ENCODE peak calls at places on chromosomes 3 and 15, in ten cellular contexts. X, O, Q, W, N, I, F, Y, P and E are unnamed samples.

GRCh38 chr3:89000886-89001285 is 106.5 kb upstream of the EPHA3 start:
- DNase-seq in X (no peak), O (no peak), Q (no peak), W (no peak), N (no peak), I (no peak), F (no peak), Y (no peak), P (peak; percentile 59), E (no peak)

GRCh38 chr3:25971736-25972135 is 181.8 kb downstream of the OXSM start:
- DNase-seq in X (no peak), O (no peak), Q (no peak), W (no peak), N (no peak), I (no peak), F (no peak), Y (no peak), P (no peak), E (no peak)

GRCh38 chr15:62799919-62800318 is 242.6 kb upstream of the TPM1 start:
- DNase-seq in X (no peak), O (peak; percentile 34), Q (no peak), W (peak; percentile 64), N (peak; percentile 50), I (peak; percentile 44), F (no peak), Y (no peak), P (no peak), E (no peak)

GRCh38 chr3:82671466-82671865 is 910.0 kb upstream of the GBE1 start:
- DNase-seq in X (no peak), O (no peak), Q (no peak), W (no peak), N (no peak), I (no peak), F (no peak), Y (no peak), P (no peak), E (no peak)

GRCh38 chr3:135887220-135887619 is 78.3 kb upstream of the PPP2R3A start:
- DNase-seq in X (no peak), O (no peak), Q (no peak), W (no peak), N (no peak), I (no peak), F (no peak), Y (no peak), P (no peak), E (no peak)

GRCh38 chr3:46097691-46098241 is 70.5 kb upstream of the XCR1 start:
- DNase-seq in X (no peak), O (no peak), Q (no peak), W (no peak), N (no peak), I (no peak), F (peak; percentile 71), Y (no peak), P (peak; percentile 55), E (no peak)

GRCh38 chr3:48429416-48430358 is at the start of gene PLXNB1:
- DNase-seq in X (peak; percentile 93), O (peak; percentile 81), Q (peak; percentile 28), W (peak; percentile 45), N (peak; percentile 41), I (peak; percentile 58), F (peak; percentile 85), Y (peak; percentile 87), P (peak; percentile 70), E (peak; percentile 68)

GRCh38 chr15:78341057-78341763 is 1.1 kb downstream of the CRABP1 start:
- DNase-seq in X (no peak), O (no peak), Q (no peak), W (no peak), N (no peak), I (no peak), F (no peak), Y (peak; percentile 22), P (peak; percentile 8), E (no peak)

GRCh38 chr3:49785565-49786356 is 581 bp downstream of the IP6K1 start:
- DNase-seq in X (peak; percentile 35), O (peak; percentile 39), Q (peak; percentile 62), W (no peak), N (no peak), I (no peak), F (no peak), Y (peak; percentile 49), P (peak; percentile 70), E (no peak)

GRCh38 chr3:133124511-133124910 is 86.3 kb downstream of the TMEM108 start:
- DNase-seq in X (no peak), O (peak; percentile 64), Q (no peak), W (peak; percentile 15), N (peak; percentile 29), I (peak; percentile 25), F (no peak), Y (no peak), P (no peak), E (no peak)

GRCh38 chr15:72907733-72908132 is 124.2 kb upstream of the ADPGK start:
- DNase-seq in X (no peak), O (no peak), Q (no peak), W (peak; percentile 19), N (peak; percentile 55), I (peak; percentile 18), F (no peak), Y (no peak), P (no peak), E (no peak)

GRCh38 chr3:124174463-124174862 is 182.5 kb upstream of the ROPN1 start:
- DNase-seq in X (no peak), O (no peak), Q (no peak), W (no peak), N (peak; percentile 12), I (no peak), F (no peak), Y (no peak), P (no peak), E (no peak)

GRCh38 chr3:123068227-123069020 is 1.6 kb downstream of the PDIA5 start:
- DNase-seq in X (peak; percentile 31), O (peak; percentile 49), Q (no peak), W (no peak), N (no peak), I (no peak), F (no peak), Y (no peak), P (no peak), E (no peak)

GRCh38 chr3:177162742-177163141 is 34.5 kb downstream of the TBL1XR1 start:
- DNase-seq in X (no peak), O (no peak), Q (no peak), W (no peak), N (no peak), I (no peak), F (no peak), Y (no peak), P (no peak), E (no peak)

GRCh38 chr3:58464875-58465274 is 27.0 kb upstream of the KCTD6 start:
- DNase-seq in X (no peak), O (no peak), Q (no peak), W (no peak), N (no peak), I (no peak), F (no peak), Y (no peak), P (no peak), E (no peak)

GRCh38 chr15:35737521-35737920 is 191.6 kb upstream of the DPH6 start:
- DNase-seq in X (no peak), O (no peak), Q (no peak), W (no peak), N (no peak), I (no peak), F (no peak), Y (no peak), P (no peak), E (no peak)

GRCh38 chr3:17442332-17443049 is 299.9 kb downstream of the TBC1D5 start:
- DNase-seq in X (no peak), O (no peak), Q (no peak), W (no peak), N (no peak), I (no peak), F (no peak), Y (no peak), P (no peak), E (no peak)

GRCh38 chr3:120450914-120451669 is at the start of gene FSTL1:
- DNase-seq in X (no peak), O (no peak), Q (peak; percentile 67), W (peak; percentile 76), N (peak; percentile 77), I (peak; percentile 74), F (peak; percentile 74), Y (peak; percentile 59), P (peak; percentile 81), E (no peak)

GRCh38 chr15:74159773-74160172 is 13.7 kb upstream of the ISLR start:
- DNase-seq in X (no peak), O (no peak), Q (no peak), W (no peak), N (no peak), I (no peak), F (no peak), Y (no peak), P (no peak), E (no peak)
- H3K9me3 ChIP-seq in X (no peaks in the 10 kb centered on the region), O (no peaks in the 10 kb centered on the region), Q (no peaks in the 10 kb centered on the region), W (no peaks in the 10 kb centered on the region), N (no peaks in the 10 kb centered on the region), I (no peaks in the 10 kb centered on the region), F (no peaks in the 10 kb centered on the region), Y (no peaks in the 10 kb centered on the region), P (no peaks in the 10 kb centered on the region), E (no peaks in the 10 kb centered on the region)

DNA sequence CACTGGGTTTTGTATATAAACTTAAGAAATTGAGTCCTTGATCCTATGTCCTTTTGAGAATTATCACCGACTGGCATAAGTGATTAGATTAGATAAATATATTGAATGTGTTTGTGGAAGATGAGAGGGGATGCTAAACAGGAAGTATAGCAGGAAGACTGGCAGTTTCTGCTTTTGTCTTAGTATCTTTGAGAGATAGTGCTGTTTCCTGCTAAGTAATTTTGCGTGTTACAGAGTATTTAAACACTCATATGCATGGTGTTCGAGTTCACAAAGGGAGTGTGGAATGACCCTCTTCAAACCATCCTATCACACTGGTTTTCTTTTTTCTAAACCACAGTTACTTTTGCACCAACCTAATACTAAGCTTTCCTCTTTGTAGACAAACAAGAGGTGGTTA is 106.0 kb downstream of the KLHL25 start:
- DNase-seq in X (no peak), O (no peak), Q (peak; percentile 35), W (no peak), N (no peak), I (no peak), F (no peak), Y (no peak), P (no peak), E (no peak)
- H3K4me3 ChIP-seq in X (no peak overlapping the region), O (no peak overlapping the region), Q (no peak overlapping the region), W (no peak overlapping the region), N (no peak overlapping the region), I (no peak overlapping the region), F (no peak overlapping the region), Y (no peak overlapping the region), P (no peak overlapping the region), E (peak overlapping the region; percentile 59)

GRCh38 chr3:93904568-93904967 is 69.1 kb downstream of the PROS1 start:
- DNase-seq in X (no peak), O (no peak), Q (no peak), W (no peak), N (no peak), I (no peak), F (no peak), Y (no peak), P (no peak), E (no peak)
- H3K9me3 ChIP-seq in X (no peaks in the 10 kb centered on the region), O (no peaks in the 10 kb centered on the region), Q (no peaks in the 10 kb centered on the region), W (no peaks in the 10 kb centered on the region), N (no peaks in the 10 kb centered on the region), I (no peaks in the 10 kb centered on the region), F (no peaks in the 10 kb centered on the region), Y (peaks cover 6% of the 10 kb centered on the region), P (no peaks in the 10 kb centered on the region), E (no peaks in the 10 kb centered on the region)

DNA sequence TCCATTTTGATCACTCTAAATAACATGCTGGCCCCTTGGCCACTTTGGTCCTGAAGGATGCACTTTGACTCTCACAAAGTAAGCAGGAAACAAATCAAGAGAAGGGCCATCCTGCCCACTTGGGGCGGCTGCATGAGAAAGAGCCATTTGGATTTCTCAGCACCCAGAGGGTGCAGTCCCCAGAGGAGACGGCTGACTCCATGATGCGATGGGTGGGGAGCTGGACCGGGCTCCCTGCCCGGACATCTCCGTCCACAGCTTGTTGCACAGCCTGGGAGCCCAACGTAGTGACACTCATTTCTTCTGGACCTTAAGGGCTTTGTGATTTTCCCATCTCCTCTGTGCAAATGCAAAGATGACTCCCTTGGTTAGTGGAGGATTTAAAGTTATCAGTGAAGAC is 4.0 kb upstream of the HRH1 start:
- DNase-seq in X (no peak), O (no peak), Q (no peak), W (no peak), N (no peak), I (no peak), F (no peak), Y (no peak), P (no peak), E (no peak)
- H3K4me3 ChIP-seq in X (no peak overlapping the region), O (no peak overlapping the region), Q (no peak overlapping the region), W (no peak overlapping the region), N (no peak overlapping the region), I (no peak overlapping the region), F (no peak overlapping the region), Y (no peak overlapping the region), P (no peak overlapping the region), E (no peak overlapping the region)